ENCODE peak calls at places on chromosome 11, in eight cellular contexts. P is cardiac septum; E is stimulated activated CD4-positive, alpha-beta T cell treated with anti-CD3 and anti-CD28 coated beads, Interleukin-15, amount 100 ng/mL, for 1 hour; X is DMS79 treated with DMSO at 0.1 percent for 48 hours; D is hepatic stellate cell; B is H9; W is NCI-H1694 treated with DMSO at 0.1 percent for 48 hours; Z is activated T-cell treated with anti-CD3 and anti-CD28 coated beads for 4 hours. Q is an unnamed sample.

GRCh38 chr11:5267033-5267563 is 2.6 kb downstream of the HBE1 start:
- DNase-seq in P (no peak), E (no peak), X (no peak), D (no peak), B (no peak), W (no peak), Z (no peak), Q (no peak)

GRCh38 chr11:66784575-66784974 is 55.6 kb upstream of the SPTBN2 start:
- DNase-seq in P (no peak), E (no peak), X (no peak), D (no peak), B (no peak), W (no peak), Z (no peak), Q (no peak)

GRCh38 chr11:8192016-8192895 is 23.4 kb upstream of the RIC3 start:
- DNase-seq in P (no peak), E (no peak), X (peak), D (peak), B (peak), W (peak), Z (peak), Q (peak)

GRCh38 chr11:121884601-121885000 is 231.4 kb downstream of the BLID start:
- DNase-seq in P (no peak), E (no peak), X (no peak), D (no peak), B (no peak), W (no peak), Z (no peak), Q (no peak)

GRCh38 chr11:110759972-110760381 is 47.7 kb upstream of the ARHGAP20 start:
- DNase-seq in P (no peak), E (no peak), X (peak), D (no peak), B (no peak), W (no peak), Z (no peak), Q (no peak)

GRCh38 chr11:97574976-97575665 is 1185.3 kb downstream of the JRKL start:
- DNase-seq in P (no peak), E (no peak), X (no peak), D (no peak), B (no peak), W (no peak), Z (no peak), Q (no peak)

GRCh38 chr11:16179668-16180067 is 176.7 kb downstream of the SOX6 start:
- DNase-seq in P (no peak), E (no peak), X (no peak), D (no peak), B (no peak), W (no peak), Z (no peak), Q (peak)

GRCh38 chr11:45500457-45500856 is 165.0 kb downstream of the CHST1 start:
- DNase-seq in P (no peak), E (no peak), X (no peak), D (no peak), B (no peak), W (no peak), Z (no peak), Q (no peak)

GRCh38 chr11:117587416-117587815 is 209.6 kb downstream of the DSCAML1 start:
- DNase-seq in P (peak), E (no peak), X (no peak), D (no peak), B (no peak), W (no peak), Z (no peak), Q (no peak)

GRCh38 chr11:120254788-120255518 is 15.0 kb downstream of the POU2F3 start:
- DNase-seq in P (no peak), E (no peak), X (peak), D (no peak), B (peak), W (no peak), Z (no peak), Q (no peak)

GRCh38 chr11:46003647-46004046 is 81.2 kb downstream of the LARGE2 start:
- DNase-seq in P (no peak), E (no peak), X (peak), D (peak), B (no peak), W (peak), Z (no peak), Q (peak)

GRCh38 chr11:11992257-11992690 is 16.2 kb downstream of the DKK3 start:
- DNase-seq in P (no peak), E (no peak), X (no peak), D (no peak), B (no peak), W (no peak), Z (no peak), Q (no peak)

GRCh38 chr11:117334896-117335295 is 7.2 kb downstream of the CEP164 start:
- DNase-seq in P (no peak), E (no peak), X (no peak), D (no peak), B (no peak), W (no peak), Z (no peak), Q (no peak)

GRCh38 chr11:35040221-35040942 is 98.6 kb upstream of the CD44 start:
- DNase-seq in P (no peak), E (peak), X (no peak), D (no peak), B (no peak), W (no peak), Z (peak), Q (peak)

GRCh38 chr11:57544566-57544965 is 7.2 kb downstream of the SMTNL1 start:
- DNase-seq in P (no peak), E (no peak), X (no peak), D (no peak), B (no peak), W (no peak), Z (no peak), Q (no peak)

GRCh38 chr11:128420943-128421342 is 166.4 kb downstream of the ETS1 start:
- DNase-seq in P (no peak), E (no peak), X (no peak), D (peak), B (no peak), W (no peak), Z (no peak), Q (peak)

GRCh38 chr11:118435233-118435892 is 929 bp upstream of the KMT2A start:
- DNase-seq in P (peak), E (peak), X (peak), D (peak), B (peak), W (peak), Z (peak), Q (no peak)

GRCh38 chr11:78698612-78699011 is 123.9 kb upstream of the NARS2 start:
- DNase-seq in P (peak), E (no peak), X (no peak), D (peak), B (no peak), W (no peak), Z (no peak), Q (peak)

GRCh38 chr11:102317768-102318103 is 452 bp downstream of the BIRC3 start:
- DNase-seq in P (no peak), E (no peak), X (no peak), D (no peak), B (no peak), W (no peak), Z (no peak), Q (no peak)

GRCh38 chr11:16352707-16353106 is 3.6 kb downstream of the SOX6 start:
- DNase-seq in P (no peak), E (no peak), X (no peak), D (no peak), B (no peak), W (no peak), Z (no peak), Q (no peak)

GRCh38 chr11:105903113-105903512 is 118.9 kb downstream of the MSANTD4 start:
- DNase-seq in P (no peak), E (no peak), X (no peak), D (no peak), B (no peak), W (no peak), Z (no peak), Q (no peak)

GRCh38 chr11:78417175-78417887 is at the start of gene GAB2:
- DNase-seq in P (no peak), E (no peak), X (peak), D (no peak), B (peak), W (no peak), Z (no peak), Q (no peak)

GRCh38 chr11:127345819-127346459 is 345.4 kb upstream of the KIRREL3 start:
- DNase-seq in P (no peak), E (peak), X (peak), D (peak), B (peak), W (peak), Z (no peak), Q (peak)

GRCh38 chr11:65891180-65892136 is 985 bp downstream of the CCDC85B start:
- DNase-seq in P (peak), E (peak), X (no peak), D (no peak), B (peak), W (no peak), Z (no peak), Q (no peak)

GRCh38 chr11:36150986-36151385 is 138.2 kb downstream of the COMMD9 start:
- DNase-seq in P (no peak), E (no peak), X (no peak), D (no peak), B (no peak), W (no peak), Z (no peak), Q (no peak)

GRCh38 chr11:57311109-57311936 is 13.4 kb downstream of the TNKS1BP1 start:
- DNase-seq in P (peak), E (peak), X (peak), D (peak), B (peak), W (peak), Z (peak), Q (peak)

GRCh38 chr11:45250035-45250693 is 36.0 kb downstream of the SYT13 start:
- DNase-seq in P (no peak), E (no peak), X (no peak), D (no peak), B (no peak), W (no peak), Z (no peak), Q (no peak)

GRCh38 chr11:27216268-27217149 is 146.5 kb downstream of the CCDC34 start:
- DNase-seq in P (no peak), E (no peak), X (peak), D (peak), B (no peak), W (peak), Z (no peak), Q (peak)

GRCh38 chr11:74685905-74686304 is 45.3 kb downstream of the CHRDL2 start:
- DNase-seq in P (peak), E (no peak), X (no peak), D (no peak), B (no peak), W (no peak), Z (no peak), Q (no peak)

GRCh38 chr11:18594999-18595749 is 4.4 kb upstream of the MISFA start:
- DNase-seq in P (no peak), E (no peak), X (no peak), D (peak), B (no peak), W (no peak), Z (no peak), Q (no peak)

GRCh38 chr11:57777969-57778317 is 16.3 kb downstream of the CTNND1 start:
- DNase-seq in P (no peak), E (no peak), X (no peak), D (no peak), B (no peak), W (no peak), Z (no peak), Q (no peak)

GRCh38 chr11:66119348-66120133 is 49.5 kb downstream of the PACS1 start:
- DNase-seq in P (no peak), E (no peak), X (no peak), D (peak), B (no peak), W (no peak), Z (no peak), Q (peak)

Q was measured in AG08395.